ENCODE peak calls at places on chromosomes 5 and 9, in seven cellular contexts. One of them, this sample, is unnamed.

GRCh38 chr9:36134761-36135505 is 1.6 kb upstream of the GLIPR2 start:
- DNase-seq in ovary: no peak
- DNase-seq in stomach: no peak
- DNase-seq in NB4: no peak
- DNase-seq in left ventricle myocardium inferior: no peak
- DNase-seq in kidney: no peak
- DNase-seq in CD8-positive, alpha-beta T cell: no peak
- DNase-seq in this sample: no peak

GRCh38 chr9:84382728-84383127 is 42.2 kb upstream of the SLC28A3 start:
- DNase-seq in ovary: no peak
- DNase-seq in stomach: no peak
- DNase-seq in NB4: no peak
- DNase-seq in left ventricle myocardium inferior: no peak
- DNase-seq in kidney: no peak
- DNase-seq in CD8-positive, alpha-beta T cell: no peak
- DNase-seq in this sample: no peak

GRCh38 chr5:172502969-172503368 is 48.6 kb upstream of the SH3PXD2B start:
- DNase-seq in ovary: peak; percentile 19
- DNase-seq in stomach: no peak
- DNase-seq in NB4: peak; percentile 31
- DNase-seq in left ventricle myocardium inferior: no peak
- DNase-seq in kidney: no peak
- DNase-seq in CD8-positive, alpha-beta T cell: no peak
- DNase-seq in this sample: no peak

GRCh38 chr5:102623295-102623694 is 124.5 kb upstream of the SLCO6A1 start:
- DNase-seq in ovary: no peak
- DNase-seq in stomach: no peak
- DNase-seq in NB4: no peak
- DNase-seq in left ventricle myocardium inferior: no peak
- DNase-seq in kidney: no peak
- DNase-seq in CD8-positive, alpha-beta T cell: no peak
- DNase-seq in this sample: no peak

GRCh38 chr5:123203105-123203794 is 114.2 kb downstream of the PRDM6 start:
- DNase-seq in ovary: no peak
- DNase-seq in stomach: no peak
- DNase-seq in NB4: no peak
- DNase-seq in left ventricle myocardium inferior: no peak
- DNase-seq in kidney: no peak
- DNase-seq in CD8-positive, alpha-beta T cell: no peak
- DNase-seq in this sample: no peak

GRCh38 chr9:113624721-113625120 is 161.2 kb downstream of the RGS3 start:
- DNase-seq in ovary: peak; percentile 10
- DNase-seq in stomach: no peak
- DNase-seq in NB4: no peak
- DNase-seq in left ventricle myocardium inferior: peak; percentile 60
- DNase-seq in kidney: no peak
- DNase-seq in CD8-positive, alpha-beta T cell: no peak
- DNase-seq in this sample: no peak

GRCh38 chr9:2991292-2991691 is 147.4 kb upstream of the PUM3 start:
- DNase-seq in ovary: no peak
- DNase-seq in stomach: no peak
- DNase-seq in NB4: no peak
- DNase-seq in left ventricle myocardium inferior: no peak
- DNase-seq in kidney: no peak
- DNase-seq in CD8-positive, alpha-beta T cell: no peak
- DNase-seq in this sample: no peak

GRCh38 chr5:130032807-130033206 is 128.5 kb downstream of the CHSY3 start:
- DNase-seq in ovary: no peak
- DNase-seq in stomach: no peak
- DNase-seq in NB4: no peak
- DNase-seq in left ventricle myocardium inferior: no peak
- DNase-seq in kidney: peak; percentile 41
- DNase-seq in CD8-positive, alpha-beta T cell: no peak
- DNase-seq in this sample: no peak

GRCh38 chr9:129440394-129441186 is 180.3 kb downstream of the C9orf50 start:
- DNase-seq in ovary: no peak
- DNase-seq in stomach: no peak
- DNase-seq in NB4: no peak
- DNase-seq in left ventricle myocardium inferior: no peak
- DNase-seq in kidney: no peak
- DNase-seq in CD8-positive, alpha-beta T cell: no peak
- DNase-seq in this sample: no peak

GRCh38 chr9:134306583-134307222 is 19.6 kb upstream of the RXRA start:
- DNase-seq in ovary: no peak
- DNase-seq in stomach: no peak
- DNase-seq in NB4: no peak
- DNase-seq in left ventricle myocardium inferior: peak; percentile 25
- DNase-seq in kidney: peak; percentile 40
- DNase-seq in CD8-positive, alpha-beta T cell: peak; percentile 4
- DNase-seq in this sample: no peak

GRCh38 chr5:9927521-9927997 is 297.4 kb upstream of the TAS2R1 start:
- DNase-seq in ovary: no peak
- DNase-seq in stomach: no peak
- DNase-seq in NB4: no peak
- DNase-seq in left ventricle myocardium inferior: no peak
- DNase-seq in kidney: no peak
- DNase-seq in CD8-positive, alpha-beta T cell: no peak
- DNase-seq in this sample: no peak

GRCh38 chr5:45774528-45774927 is 78.3 kb upstream of the HCN1 start:
- DNase-seq in ovary: no peak
- DNase-seq in stomach: no peak
- DNase-seq in NB4: no peak
- DNase-seq in left ventricle myocardium inferior: no peak
- DNase-seq in kidney: no peak
- DNase-seq in CD8-positive, alpha-beta T cell: no peak
- DNase-seq in this sample: no peak

GRCh38 chr5:91109634-91110033 is 273.5 kb downstream of the ARRDC3 start:
- DNase-seq in ovary: no peak
- DNase-seq in stomach: no peak
- DNase-seq in NB4: no peak
- DNase-seq in left ventricle myocardium inferior: no peak
- DNase-seq in kidney: no peak
- DNase-seq in CD8-positive, alpha-beta T cell: no peak
- DNase-seq in this sample: no peak

GRCh38 chr5:149355688-149356087 is 2.2 kb upstream of the PCYOX1L start:
- DNase-seq in ovary: no peak
- DNase-seq in stomach: no peak
- DNase-seq in NB4: no peak
- DNase-seq in left ventricle myocardium inferior: no peak
- DNase-seq in kidney: no peak
- DNase-seq in CD8-positive, alpha-beta T cell: no peak
- DNase-seq in this sample: no peak

GRCh38 chr5:142404046-142404477 is 79.2 kb upstream of the SPRY4 start:
- DNase-seq in ovary: no peak
- DNase-seq in stomach: no peak
- DNase-seq in NB4: no peak
- DNase-seq in left ventricle myocardium inferior: no peak
- DNase-seq in kidney: no peak
- DNase-seq in CD8-positive, alpha-beta T cell: no peak
- DNase-seq in this sample: no peak

GRCh38 chr5:9545301-9545958 is 445 bp downstream of the SEMA5A start:
- DNase-seq in ovary: peak; percentile 46
- DNase-seq in stomach: no peak
- DNase-seq in NB4: no peak
- DNase-seq in left ventricle myocardium inferior: no peak
- DNase-seq in kidney: peak; percentile 84
- DNase-seq in CD8-positive, alpha-beta T cell: no peak
- DNase-seq in this sample: no peak

GRCh38 chr9:88043647-88044046 is 69.3 kb upstream of the CDK20 start:
- DNase-seq in ovary: no peak
- DNase-seq in stomach: no peak
- DNase-seq in NB4: no peak
- DNase-seq in left ventricle myocardium inferior: no peak
- DNase-seq in kidney: no peak
- DNase-seq in CD8-positive, alpha-beta T cell: no peak
- DNase-seq in this sample: no peak

GRCh38 chr5:3339798-3340115 is 255.9 kb upstream of the IRX1 start:
- DNase-seq in ovary: no peak
- DNase-seq in stomach: no peak
- DNase-seq in NB4: no peak
- DNase-seq in left ventricle myocardium inferior: no peak
- DNase-seq in kidney: no peak
- DNase-seq in CD8-positive, alpha-beta T cell: no peak
- DNase-seq in this sample: no peak

GRCh38 chr5:19608434-19608833 is 379.6 kb downstream of the CDH18 start:
- DNase-seq in ovary: no peak
- DNase-seq in stomach: no peak
- DNase-seq in NB4: peak; percentile 19
- DNase-seq in left ventricle myocardium inferior: no peak
- DNase-seq in kidney: no peak
- DNase-seq in CD8-positive, alpha-beta T cell: no peak
- DNase-seq in this sample: no peak
- TF ChIP-seq CTCF in ovary: no peak
- TF ChIP-seq CTCF in stomach: no peak
- TF ChIP-seq CTCF in NB4: no peak
- TF ChIP-seq CTCF in left ventricle myocardium inferior: peak; percentile 13
- TF ChIP-seq CTCF in kidney: no peak
- TF ChIP-seq CTCF in CD8-positive, alpha-beta T cell: no peak
- TF ChIP-seq CTCF in this sample: peak; percentile 64

GRCh38 chr5:153816870-153817269 is 221.8 kb downstream of the FAM114A2 start:
- DNase-seq in ovary: no peak
- DNase-seq in stomach: no peak
- DNase-seq in NB4: no peak
- DNase-seq in left ventricle myocardium inferior: no peak
- DNase-seq in kidney: no peak
- DNase-seq in CD8-positive, alpha-beta T cell: no peak
- DNase-seq in this sample: no peak
- TF ChIP-seq CTCF in ovary: no peak
- TF ChIP-seq CTCF in stomach: no peak
- TF ChIP-seq CTCF in NB4: no peak
- TF ChIP-seq CTCF in left ventricle myocardium inferior: no peak
- TF ChIP-seq CTCF in kidney: no peak
- TF ChIP-seq CTCF in CD8-positive, alpha-beta T cell: no peak
- TF ChIP-seq CTCF in this sample: no peak

DNA sequence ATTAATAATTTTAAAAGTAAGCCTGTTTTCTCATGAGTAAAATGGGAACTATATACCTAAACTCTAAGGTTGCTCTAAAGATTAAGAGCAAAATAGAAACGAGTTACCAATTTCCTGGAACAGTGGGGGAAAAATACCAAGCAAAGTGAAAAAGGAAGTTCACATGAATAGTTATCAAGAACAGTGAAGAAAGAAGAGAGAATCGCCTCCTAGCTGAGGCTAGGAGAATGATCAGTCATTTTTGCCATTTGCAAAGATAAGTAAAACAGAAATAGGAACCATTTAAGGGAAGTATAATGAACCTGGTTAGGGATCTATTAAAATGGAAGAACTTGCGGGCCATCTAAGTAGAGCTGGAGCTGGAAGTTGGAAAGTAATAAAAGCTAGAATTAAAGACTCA is 50.7 kb downstream of the P4HA2 start:
- DNase-seq in ovary: no peak
- DNase-seq in stomach: no peak
- DNase-seq in NB4: peak; percentile 71
- DNase-seq in left ventricle myocardium inferior: no peak
- DNase-seq in kidney: no peak
- DNase-seq in CD8-positive, alpha-beta T cell: no peak
- DNase-seq in this sample: no peak
- TF ChIP-seq CTCF in ovary: no peak
- TF ChIP-seq CTCF in stomach: no peak
- TF ChIP-seq CTCF in NB4: peak; percentile 13
- TF ChIP-seq CTCF in left ventricle myocardium inferior: no peak
- TF ChIP-seq CTCF in kidney: no peak
- TF ChIP-seq CTCF in CD8-positive, alpha-beta T cell: no peak
- TF ChIP-seq CTCF in this sample: no peak

GRCh38 chr5:151684690-151685361 is 1.9 kb downstream of the SPARC start:
- DNase-seq in ovary: peak; percentile 67
- DNase-seq in stomach: no peak
- DNase-seq in NB4: peak; percentile 24
- DNase-seq in left ventricle myocardium inferior: no peak
- DNase-seq in kidney: no peak
- DNase-seq in CD8-positive, alpha-beta T cell: no peak
- DNase-seq in this sample: peak; percentile 57
- TF ChIP-seq CTCF in ovary: peak; percentile 21
- TF ChIP-seq CTCF in stomach: no peak
- TF ChIP-seq CTCF in NB4: no peak
- TF ChIP-seq CTCF in left ventricle myocardium inferior: peak; percentile 42
- TF ChIP-seq CTCF in kidney: no peak
- TF ChIP-seq CTCF in CD8-positive, alpha-beta T cell: no peak
- TF ChIP-seq CTCF in this sample: peak; percentile 53

GRCh38 chr9:126705311-126705766 is 91.6 kb downstream of the LMX1B start:
- DNase-seq in ovary: peak; percentile 82
- DNase-seq in stomach: peak; percentile 84
- DNase-seq in NB4: peak; percentile 71
- DNase-seq in left ventricle myocardium inferior: peak; percentile 72
- DNase-seq in kidney: peak; percentile 91
- DNase-seq in CD8-positive, alpha-beta T cell: peak; percentile 79
- DNase-seq in this sample: peak; percentile 87

GRCh38 chr9:126707083-126707482 is 93.4 kb downstream of the LMX1B start:
- DNase-seq in ovary: no peak
- DNase-seq in stomach: no peak
- DNase-seq in NB4: no peak
- DNase-seq in left ventricle myocardium inferior: no peak
- DNase-seq in kidney: peak; percentile 18
- DNase-seq in CD8-positive, alpha-beta T cell: no peak
- DNase-seq in this sample: no peak

GRCh38 chr9:126708178-126708577 is 94.5 kb downstream of the LMX1B start:
- DNase-seq in ovary: peak; percentile 2
- DNase-seq in stomach: peak; percentile 5
- DNase-seq in NB4: peak; percentile 0
- DNase-seq in left ventricle myocardium inferior: no peak
- DNase-seq in kidney: no peak
- DNase-seq in CD8-positive, alpha-beta T cell: no peak
- DNase-seq in this sample: no peak

GRCh38 chr9:126705767-126706697 is 92.3 kb downstream of the LMX1B start:
- DNase-seq in ovary: peak; percentile 29
- DNase-seq in stomach: peak; percentile 79
- DNase-seq in NB4: peak; percentile 67
- DNase-seq in left ventricle myocardium inferior: peak; percentile 64
- DNase-seq in kidney: peak; percentile 78
- DNase-seq in CD8-positive, alpha-beta T cell: peak; percentile 70
- DNase-seq in this sample: peak; percentile 52

DNA sequence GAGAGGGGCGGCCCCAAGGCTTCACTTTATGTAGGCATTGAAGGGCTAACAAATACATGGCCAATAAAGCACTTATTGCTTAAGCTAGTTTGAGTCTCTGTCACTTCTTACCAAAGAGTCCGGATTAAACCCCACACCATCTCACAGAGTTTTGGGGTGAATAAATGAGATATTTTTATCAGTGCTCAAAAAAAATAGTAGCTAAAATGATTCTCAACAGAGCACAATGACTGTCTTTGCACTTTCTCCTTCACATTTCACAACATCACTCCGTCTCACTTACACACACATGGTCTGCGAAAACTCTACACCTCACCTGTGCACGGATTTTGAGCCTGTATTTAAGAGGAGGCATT is 92.9 kb downstream of the LMX1B start:
- DNase-seq in ovary: no peak
- DNase-seq in stomach: no peak
- DNase-seq in NB4: no peak
- DNase-seq in left ventricle myocardium inferior: no peak
- DNase-seq in kidney: no peak
- DNase-seq in CD8-positive, alpha-beta T cell: no peak
- DNase-seq in this sample: no peak
- TF ChIP-seq CTCF in ovary: no peak
- TF ChIP-seq CTCF in stomach: no peak
- TF ChIP-seq CTCF in NB4: no peak
- TF ChIP-seq CTCF in left ventricle myocardium inferior: no peak
- TF ChIP-seq CTCF in kidney: no peak
- TF ChIP-seq CTCF in CD8-positive, alpha-beta T cell: peak; percentile 8
- TF ChIP-seq CTCF in this sample: no peak